ENCODE peak calls at places on chromosomes 16 and 17, in seven cellular contexts. Y is heart left ventricle, K is uterus, P is IMR-90, S is colonic mucosa, F is BE2C, T is fibroblast of lung. G is an unnamed sample.
A peak's percentile ranks its signal among the peaks of the same experiment; 100 is the strongest.

GRCh38 chr16:539901-540530 is 12.5 kb downstream of the CAPN15 start:
- DNase-seq in P (peak; percentile 88), K (no peak), S (no peak), Y (no peak), T (peak; percentile 81), F (no peak), G (no peak)

GRCh38 chr17:78999056-78999768 is 10.4 kb downstream of the CANT1 start:
- DNase-seq in P (no peak), T (no peak), Y (no peak), S (no peak), F (no peak), K (peak; percentile 7), G (no peak)

GRCh38 chr17:230371-230770 is 48.9 kb upstream of the DOC2B start:
- DNase-seq in S (no peak), K (no peak), T (no peak), F (no peak), Y (peak; percentile 11), P (no peak), G (no peak)

GRCh38 chr17:77424585-77425344 is 284.0 kb downstream of the SEC14L1 start:
- DNase-seq in K (peak; percentile 93), S (peak; percentile 78), F (peak; percentile 92), P (peak; percentile 96), Y (peak; percentile 95), T (peak; percentile 100), G (no peak)

GRCh38 chr17:58679263-58680037 is 12.4 kb downstream of the TEX14 start:
- DNase-seq in Y (no peak), P (peak; percentile 52), T (peak; percentile 33), K (no peak), F (peak; percentile 73), S (no peak), G (no peak)

GRCh38 chr17:47742319-47743181 is 9.5 kb downstream of the TBX21 start:
- DNase-seq in T (no peak), Y (no peak), F (peak; percentile 82), S (no peak), P (no peak), K (no peak), G (no peak)

GRCh38 chr17:81926451-81927144 is 937 bp downstream of the MAFG start:
- DNase-seq in S (peak; percentile 93), T (peak; percentile 82), P (peak; percentile 79), Y (peak; percentile 84), F (peak; percentile 76), K (peak; percentile 72), G (peak; percentile 47)

GRCh38 chr17:45677770-45678169 is 106.3 kb upstream of the CRHR1 start:
- DNase-seq in P (peak; percentile 14), F (no peak), T (no peak), S (no peak), Y (no peak), K (no peak), G (no peak)

GRCh38 chr17:43791589-43791988 is 11.4 kb downstream of the CFAP97D1 start:
- DNase-seq in F (no peak), K (no peak), S (no peak), Y (no peak), P (peak; percentile 49), T (peak; percentile 69), G (no peak)

GRCh38 chr17:55769625-55770000 is 18.8 kb downstream of the PCTP start:
- DNase-seq in S (no peak), K (no peak), Y (no peak), F (no peak), P (peak; percentile 87), T (peak; percentile 90), G (no peak)

GRCh38 chr16:64250866-64251265 is 871.0 kb downstream of the CDH11 start:
- DNase-seq in P (peak; percentile 47), T (peak; percentile 55), Y (no peak), S (no peak), K (no peak), F (no peak), G (no peak)

GRCh38 chr16:78478267-78478821 is 378.9 kb downstream of the WWOX start:
- DNase-seq in K (no peak), S (no peak), P (no peak), F (no peak), Y (peak; percentile 19), T (no peak), G (no peak)

GRCh38 chr17:57459286-57459915 is 203.1 kb downstream of the MSI2 start:
- DNase-seq in K (no peak), P (peak; percentile 82), S (no peak), Y (no peak), T (peak; percentile 27), F (no peak), G (no peak)

GRCh38 chr17:82003411-82004381 is 19.0 kb downstream of the CENPX start:
- DNase-seq in Y (peak; percentile 53), F (peak; percentile 72), P (peak; percentile 95), T (peak; percentile 89), K (peak; percentile 88), S (no peak), G (no peak)

GRCh38 chr17:64984776-64985521 is 65.7 kb upstream of the LRRC37A3 start:
- DNase-seq in P (peak; percentile 23), K (peak; percentile 56), Y (no peak), S (no peak), T (peak; percentile 67), F (no peak), G (peak; percentile 55)

GRCh38 chr16:68450741-68451140 is 2.4 kb upstream of the SMPD3 start:
- DNase-seq in S (no peak), P (no peak), K (no peak), T (no peak), Y (no peak), F (no peak), G (no peak)

DNA sequence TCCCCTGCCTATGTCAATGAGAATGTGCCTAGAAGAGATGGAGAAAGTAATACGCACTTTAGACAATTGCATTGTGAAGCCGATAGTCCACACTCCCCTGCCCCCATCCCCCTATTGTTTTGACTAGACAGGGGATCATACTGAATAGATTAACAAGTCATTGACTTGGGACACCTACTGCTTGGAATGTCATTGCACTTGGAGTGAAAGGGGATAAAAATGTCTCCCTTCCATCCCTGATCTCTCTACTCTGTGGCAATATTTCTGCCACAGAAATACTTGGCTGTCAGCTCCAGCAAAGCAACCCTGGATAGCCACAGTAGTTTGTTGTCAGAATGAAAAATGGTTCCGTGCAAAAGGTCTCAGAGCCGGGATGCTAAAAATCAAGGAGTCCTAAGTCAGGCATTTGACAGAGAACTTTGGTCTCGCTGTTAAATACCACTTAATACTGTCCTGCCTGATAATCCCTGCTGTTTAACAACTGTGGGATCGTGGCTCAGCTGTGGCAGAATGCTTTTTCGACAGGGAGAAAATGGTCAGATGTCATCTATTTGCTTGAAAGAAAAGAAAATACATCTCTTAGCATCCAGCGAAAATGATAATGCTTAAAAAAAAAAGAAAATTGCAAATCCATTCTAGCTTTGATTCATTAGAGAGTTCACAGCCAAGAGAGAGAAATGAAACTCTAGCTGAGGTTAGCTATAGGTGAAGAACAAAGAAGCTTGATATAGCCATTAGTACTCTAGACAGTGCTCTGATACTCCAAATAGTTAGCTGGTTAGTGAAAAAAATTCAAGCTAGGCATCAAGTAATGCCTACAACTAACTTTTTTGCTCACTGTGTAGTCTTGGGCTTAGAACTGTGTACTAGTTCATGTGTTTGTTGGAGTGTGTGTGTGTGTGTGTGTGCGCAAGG is 721.9 kb upstream of the SOX9 start:
- DNase-seq in K (no peak), T (peak; percentile 35), S (no peak), Y (no peak), P (no peak), F (no peak), G (no peak)
- H3K4me3 ChIP-seq in K (no peak overlapping the region), T (no peak overlapping the region), S (no peak overlapping the region), Y (no peak overlapping the region), P (no peak overlapping the region), F (no peak overlapping the region), G (no peak overlapping the region)

GRCh38 chr16:24974859-24975258 is 40.3 kb downstream of the ARHGAP17 start:
- DNase-seq in Y (no peak), S (no peak), T (no peak), P (no peak), K (no peak), F (no peak), G (no peak)
- H3K4me1 ChIP-seq in Y (peaks cover 50% of the 10 kb centered on the region), S (no peaks in the 10 kb centered on the region), T (peaks cover 23% of the 10 kb centered on the region), P (peaks cover 24% of the 10 kb centered on the region), K (no peaks in the 10 kb centered on the region), F (peaks cover 18% of the 10 kb centered on the region), G (peaks cover 3% of the 10 kb centered on the region)

DNA sequence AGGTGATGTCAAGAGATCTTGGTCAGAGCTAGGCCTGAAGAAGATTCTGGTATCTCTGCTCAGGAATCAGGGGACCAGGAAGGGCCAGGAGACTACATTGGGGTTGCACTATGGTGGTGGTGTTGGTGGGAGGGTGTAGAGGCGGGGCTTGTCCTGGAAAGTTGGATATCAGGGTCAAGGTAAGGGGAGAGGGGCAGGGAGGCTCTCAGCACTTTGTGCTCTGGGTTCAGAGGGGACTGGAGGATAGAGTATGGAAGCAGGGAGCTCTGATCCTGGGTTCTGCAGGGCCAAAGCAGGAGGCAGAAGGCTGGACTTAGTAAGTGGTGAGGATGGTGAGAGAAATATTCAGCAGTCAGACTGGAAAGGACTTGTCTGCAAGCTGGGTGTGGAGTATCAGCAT is 3.0 kb downstream of the NOL3 start:
- DNase-seq in P (no peak), F (no peak), S (peak; percentile 25), Y (no peak), T (no peak), K (no peak), G (no peak)
- H3K4me3 ChIP-seq in P (peak overlapping the region; percentile 36), F (peak overlapping the region; percentile 65), S (peak overlapping the region; percentile 50), Y (peak overlapping the region; percentile 58), T (peak overlapping the region; percentile 56), K (peak overlapping the region; percentile 37), G (no peak overlapping the region)

GRCh38 chr16:2420035-2420434 is 9.2 kb upstream of the CCNF start:
- DNase-seq in S (no peak), T (no peak), P (peak; percentile 20), Y (no peak), F (no peak), K (no peak), G (no peak)
- H3K4me1 ChIP-seq in S (no peaks in the 10 kb centered on the region), T (peaks cover 3% of the 10 kb centered on the region), P (peaks cover 4% of the 10 kb centered on the region), Y (no peaks in the 10 kb centered on the region), F (no peaks in the 10 kb centered on the region), K (no peaks in the 10 kb centered on the region), G (no peaks in the 10 kb centered on the region)

DNA sequence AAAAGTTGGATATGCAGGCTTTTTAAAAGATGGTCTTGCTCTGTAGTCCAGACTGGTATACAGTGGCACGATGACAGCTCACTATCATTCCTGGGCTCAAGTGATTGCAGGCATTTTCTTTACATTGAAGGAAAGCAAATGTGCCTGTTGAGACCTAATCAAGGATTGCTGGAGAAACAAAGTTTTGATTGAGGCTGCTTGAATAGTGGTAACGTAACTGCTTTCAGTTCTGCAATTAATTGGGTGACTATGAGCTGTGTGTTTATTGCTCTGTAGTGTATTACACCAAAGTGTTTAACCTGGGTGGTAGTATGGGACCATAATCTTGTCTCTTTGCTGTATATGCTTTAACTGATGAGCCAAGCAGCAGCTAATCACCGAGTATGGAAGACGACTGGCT is 2.3 kb downstream of the UBB start:
- DNase-seq in K (no peak), S (no peak), Y (no peak), P (no peak), T (no peak), F (no peak), G (no peak)
- H3K4me3 ChIP-seq in K (no peak overlapping the region), S (no peak overlapping the region), Y (peak overlapping the region; percentile 77), P (no peak overlapping the region), T (peak overlapping the region; percentile 99), F (peak overlapping the region; percentile 14), G (no peak overlapping the region)

DNA sequence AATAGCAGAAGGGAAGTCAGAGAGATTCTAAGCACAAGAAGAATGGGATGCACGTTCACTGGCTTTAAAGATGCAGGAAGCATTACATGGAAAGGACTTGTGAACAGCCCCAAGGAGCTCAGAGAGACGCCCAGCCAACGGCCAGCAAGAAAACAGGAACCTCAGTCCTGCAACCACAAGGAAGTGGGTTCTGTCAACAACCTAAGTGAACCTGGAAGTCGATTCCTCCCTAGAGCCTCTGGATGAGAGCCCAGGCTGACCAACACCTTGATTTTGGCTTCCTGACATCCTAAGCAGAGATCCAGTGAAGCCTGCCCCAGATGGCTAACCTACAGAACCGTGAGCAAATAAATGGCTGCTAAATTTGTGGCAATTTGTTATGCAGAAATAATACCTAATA is 24.5 kb downstream of the GPR142 start:
- DNase-seq in P (no peak), K (no peak), Y (no peak), F (no peak), S (no peak), T (no peak), G (no peak)
- H3K4me1 ChIP-seq in P (no peaks in the 10 kb centered on the region), K (no peaks in the 10 kb centered on the region), Y (peaks cover 4% of the 10 kb centered on the region), F (peaks cover 26% of the 10 kb centered on the region), S (peaks cover 8% of the 10 kb centered on the region), T (no peaks in the 10 kb centered on the region), G (no peaks in the 10 kb centered on the region)

G was measured in effector memory CD4-positive, alpha-beta T cell.